ENCODE peak calls at places on chromosomes 7 and 10, in four cellular contexts. Z, I, C and T are unnamed samples.

GRCh38 chr7:137169282-137169698 is 174.2 kb downstream of the PTN start:
- DNase-seq in Z (peak), I (peak), C (peak), T (peak)

GRCh38 chr7:134593530-134594392 is 44.9 kb downstream of the AKR1B15 start:
- DNase-seq in Z (peak), I (peak), C (peak), T (peak)

GRCh38 chr10:125102821-125103220 is 57.5 kb downstream of the CTBP2 start:
- DNase-seq in Z (no peak), I (no peak), C (no peak), T (no peak)

GRCh38 chr10:110919349-110919931 is at the start of gene SHOC2:
- DNase-seq in Z (peak), I (no peak), C (no peak), T (no peak)

GRCh38 chr7:130065500-130066152 is 4.7 kb upstream of the KLHDC10 start:
- DNase-seq in Z (no peak), I (peak), C (no peak), T (peak)

GRCh38 chr10:10500941-10501340 is 516.7 kb upstream of the CELF2 start:
- DNase-seq in Z (peak), I (peak), C (peak), T (peak)

GRCh38 chr7:47153076-47153475 is 428.8 kb downstream of the TNS3 start:
- DNase-seq in Z (peak), I (peak), C (peak), T (peak)

GRCh38 chr10:59360605-59361515 is 1.5 kb downstream of the FAM13C start:
- DNase-seq in Z (no peak), I (no peak), C (no peak), T (no peak)

GRCh38 chr10:102620615-102621417 is 23.5 kb upstream of the TRIM8 start:
- DNase-seq in Z (no peak), I (peak), C (no peak), T (peak)

GRCh38 chr10:68813554-68813953 is 13.8 kb upstream of the STOX1 start:
- DNase-seq in Z (no peak), I (no peak), C (no peak), T (no peak)

GRCh38 chr7:108009873-108010272 is 6.9 kb upstream of the LAMB1 start:
- DNase-seq in Z (no peak), I (no peak), C (no peak), T (no peak)

GRCh38 chr10:49539320-49539885 is 482 bp upstream of the ERCC6 start:
- DNase-seq in Z (no peak), I (peak), C (no peak), T (peak)

GRCh38 chr10:63145782-63146181 is 12.7 kb downstream of the NRBF2 start:
- DNase-seq in Z (no peak), I (peak), C (no peak), T (no peak)

GRCh38 chr7:149784251-149784608 is 10.8 kb upstream of the ZNF467 start:
- DNase-seq in Z (no peak), I (no peak), C (no peak), T (no peak)

GRCh38 chr10:114110174-114110972 is 63.6 kb downstream of the CCDC186 start:
- DNase-seq in Z (no peak), I (no peak), C (no peak), T (no peak)

GRCh38 chr7:5477723-5478531 is 54.3 kb upstream of the TNRC18 start:
- DNase-seq in Z (no peak), I (no peak), C (no peak), T (no peak)

GRCh38 chr7:43117025-43117424 is 4.6 kb downstream of the HECW1 start:
- DNase-seq in Z (no peak), I (no peak), C (peak), T (peak)

GRCh38 chr7:102991540-102992214 is 78.9 kb downstream of the LRRC17 start:
- DNase-seq in Z (peak), I (peak), C (peak), T (peak)

GRCh38 chr10:14325325-14325955 is 5.3 kb downstream of the FRMD4A start:
- DNase-seq in Z (no peak), I (peak), C (no peak), T (peak)

GRCh38 chr7:2527505-2528464 is 8.2 kb downstream of the LFNG start:
- DNase-seq in Z (no peak), I (peak), C (peak), T (peak)

GRCh38 chr7:120052884-120053382 is 220.0 kb upstream of the KCND2 start:
- DNase-seq in Z (peak), I (peak), C (peak), T (peak)
- H3K4me3 ChIP-seq in Z (no peak), I (no peak), C (no peak), T (no peak)

GRCh38 chr10:30751678-30752331 is 122.3 kb upstream of the LYZL2 start:
- DNase-seq in Z (peak), I (peak), C (no peak), T (peak)
- TF ChIP-seq CTCF in Z (peak), I (peak), C (peak), T (peak)

GRCh38 chr7:29480934-29481625 is 82.6 kb upstream of the PRR15 start:
- DNase-seq in Z (no peak), I (no peak), C (no peak), T (no peak)
- H3K4me3 ChIP-seq in Z (no peak), I (no peak), C (no peak), T (no peak)

GRCh38 chr10:73253226-73253557 is 748 bp upstream of the MRPS16 start:
- DNase-seq in Z (no peak), I (no peak), C (no peak), T (no peak)
- TF ChIP-seq CTCF in Z (no peak), I (no peak), C (no peak), T (no peak)

GRCh38 chr10:31322647-31323046 is 3.6 kb downstream of the ZEB1 start:
- DNase-seq in Z (no peak), I (peak), C (no peak), T (peak)
- H3K4me3 ChIP-seq in Z (peak), I (peak), C (peak), T (peak)